ENCODE peak calls at places on chromosome 15, in seven cellular contexts. G is ELF-1; L is HuH-7.5; Z is stimulated activated naive CD8-positive, alpha-beta T cell treated with anti-CD3 and anti-CD28 coated beads, Interleukin-15, Interleukin-2, amounts not matched to agents 100 U/mL and 50 U/mL, for 24 hours; W is neural crest cell; U is body of pancreas; Y is upper lobe of left lung. P is an unnamed sample.

GRCh38 chr15:62857411-62857853 is 185.1 kb upstream of the TPM1 start:
- DNase-seq in G (peak), L (no peak), W (no peak), Y (peak), U (no peak), Z (peak), P (no peak)

GRCh38 chr15:39629376-39629775 is 48.5 kb downstream of the THBS1 start:
- DNase-seq in W (no peak), Y (no peak), G (no peak), U (no peak), L (no peak), Z (peak), P (no peak)

GRCh38 chr15:35444557-35445204 is 101.3 kb downstream of the DPH6 start:
- DNase-seq in G (peak), U (no peak), Z (no peak), W (no peak), Y (no peak), L (peak), P (peak)

GRCh38 chr15:68503791-68504720 is 72.1 kb upstream of the ITGA11 start:
- DNase-seq in W (no peak), Z (no peak), Y (no peak), U (no peak), G (no peak), L (no peak), P (no peak)

GRCh38 chr15:25241241-25241801 is 197.5 kb downstream of the UBE3A start:
- DNase-seq in L (no peak), Z (no peak), W (no peak), Y (no peak), U (no peak), G (no peak), P (no peak)

GRCh38 chr15:26838742-26839460 is 28.0 kb upstream of the GABRA5 start:
- DNase-seq in U (no peak), W (peak), Y (no peak), G (peak), L (peak), Z (peak), P (peak)

GRCh38 chr15:66310786-66311185 is 17.4 kb downstream of the DIS3L start:
- DNase-seq in G (no peak), Y (no peak), L (no peak), Z (no peak), U (no peak), W (no peak), P (no peak)

GRCh38 chr15:44729394-44729913 is 6.9 kb upstream of the TRIM69 start:
- DNase-seq in U (no peak), W (no peak), Y (no peak), G (no peak), L (no peak), Z (peak), P (peak)

GRCh38 chr15:51181905-51182304 is 87.2 kb upstream of the TNFAIP8L3 start:
- DNase-seq in W (no peak), G (no peak), Y (no peak), L (no peak), Z (no peak), U (no peak), P (no peak)

GRCh38 chr15:78109156-78109555 is 16.8 kb downstream of the SH2D7 start:
- DNase-seq in Y (no peak), U (no peak), L (no peak), W (no peak), Z (no peak), G (no peak), P (no peak)

GRCh38 chr15:48940508-48940907 is 23.2 kb downstream of the SHC4 start:
- DNase-seq in Z (no peak), W (no peak), G (no peak), Y (no peak), U (no peak), L (no peak), P (no peak)

GRCh38 chr15:76168237-76168984 is 108.6 kb downstream of the TMEM266 start:
- DNase-seq in G (no peak), Y (no peak), L (no peak), U (no peak), W (no peak), Z (no peak), P (no peak)

GRCh38 chr15:86645861-86646393 is 566.3 kb downstream of the AGBL1 start:
- DNase-seq in Y (no peak), L (no peak), W (no peak), G (no peak), U (no peak), Z (no peak), P (no peak)

GRCh38 chr15:83206971-83207621 is 527 bp downstream of the HDGFL3 start:
- DNase-seq in Y (peak), L (peak), U (peak), W (peak), G (peak), Z (peak), P (peak)

GRCh38 chr15:79903626-79904025 is 6.8 kb upstream of the MTHFS start:
- DNase-seq in L (no peak), W (no peak), U (no peak), Z (no peak), G (no peak), Y (no peak), P (no peak)

GRCh38 chr15:43854801-43855200 is 28.0 kb downstream of the WDR76 start:
- DNase-seq in U (no peak), G (no peak), Y (no peak), Z (no peak), W (no peak), L (no peak), P (no peak)

GRCh38 chr15:101765772-101766456 is 37.4 kb upstream of the OR4F6 start:
- DNase-seq in Z (no peak), U (no peak), L (no peak), G (no peak), W (no peak), Y (peak), P (no peak)

GRCh38 chr15:96296264-96296663 is 34.2 kb upstream of the NR2F2 start:
- DNase-seq in U (no peak), W (no peak), Z (no peak), L (no peak), Y (no peak), G (no peak), P (no peak)

GRCh38 chr15:98226578-98226977 is 266.1 kb downstream of the ARRDC4 start:
- DNase-seq in Y (no peak), L (no peak), U (no peak), Z (no peak), W (no peak), G (no peak), P (no peak)

GRCh38 chr15:69982037-69982436 is 115.7 kb downstream of the TLE3 start:
- DNase-seq in U (no peak), L (no peak), Y (no peak), G (no peak), Z (no peak), W (no peak), P (no peak)

GRCh38 chr15:27545494-27546255 is 553.4 kb downstream of the OCA2 start:
- DNase-seq in Y (no peak), G (no peak), U (no peak), L (no peak), W (no peak), Z (no peak), P (no peak)

GRCh38 chr15:26972636-26973035 is 1.7 kb downstream of the GABRG3 start:
- DNase-seq in U (no peak), Z (no peak), L (no peak), W (no peak), Y (no peak), G (no peak), P (no peak)

GRCh38 chr15:88449581-88449980 is 17.6 kb downstream of the MRPL46 start:
- DNase-seq in W (no peak), Z (no peak), U (no peak), Y (no peak), G (no peak), L (no peak), P (no peak)

GRCh38 chr15:66799242-66799641 is 97.2 kb downstream of the SMAD6 start:
- DNase-seq in L (no peak), Y (no peak), U (no peak), W (no peak), Z (no peak), G (no peak), P (no peak)

GRCh38 chr15:66472176-66472999 is 25.2 kb downstream of the SNAPC5 start:
- DNase-seq in U (no peak), Z (no peak), L (no peak), G (peak), Y (no peak), W (no peak), P (no peak)

GRCh38 chr15:65724479-65724878 is 67.6 kb downstream of the DENND4A start:
- DNase-seq in W (no peak), G (no peak), Y (no peak), L (no peak), Z (no peak), U (no peak), P (no peak)

GRCh38 chr15:100570282-100570681 is 31.7 kb downstream of the LINS1 start:
- DNase-seq in L (no peak), U (no peak), W (no peak), G (no peak), Y (no peak), Z (no peak), P (no peak)

GRCh38 chr15:66603301-66604179 is 37.7 kb upstream of the LCTL start:
- DNase-seq in G (peak), Z (peak), Y (peak), W (peak), U (peak), L (peak), P (peak)

GRCh38 chr15:37102315-37103021 is 2.1 kb upstream of the MEIS2 start:
- DNase-seq in Y (peak), L (no peak), W (no peak), G (peak), U (no peak), Z (no peak), P (peak)

GRCh38 chr15:85335193-85335939 is 45.0 kb upstream of the AKAP13 start:
- DNase-seq in U (no peak), L (peak), Z (no peak), Y (no peak), G (peak), W (no peak), P (no peak)

GRCh38 chr15:23566070-23567050 is 886 bp downstream of the MKRN3 start:
- DNase-seq in W (peak), Z (no peak), L (no peak), Y (peak), G (no peak), U (no peak), P (no peak)

GRCh38 chr15:66661432-66662096 is 40.5 kb upstream of the SMAD6 start:
- DNase-seq in L (no peak), Y (peak), U (no peak), G (peak), W (no peak), Z (no peak), P (no peak)

GRCh38 chr15:39624806-39625205 is 43.9 kb downstream of the THBS1 start:
- DNase-seq in W (no peak), Y (no peak), L (no peak), G (no peak), Z (peak), U (peak), P (no peak)

P was measured in nephron progenitor cell.